ENCODE peak calls at places on chromosomes 12 and 14, in five cellular contexts. One of them, this sample, is unnamed.
A peak's percentile ranks its signal among the peaks of the same experiment; 100 is the strongest.

GRCh38 chr12:59115526-59115925 is 195.2 kb upstream of the LRIG3 start:
- DNase-seq in tibial artery: no peak
- DNase-seq in cardiac fibroblast: no peak
- DNase-seq in left ventricle myocardium inferior: no peak
- DNase-seq in cardiac muscle cell: no peak
- DNase-seq in this sample: no peak

GRCh38 chr12:18361431-18361830 is 100.1 kb downstream of the PIK3C2G start:
- DNase-seq in cardiac fibroblast: no peak
- DNase-seq in left ventricle myocardium inferior: no peak
- DNase-seq in cardiac muscle cell: no peak
- DNase-seq in tibial artery: no peak
- DNase-seq in this sample: no peak

GRCh38 chr12:69022674-69023073 is 89.7 kb upstream of the CPM start:
- DNase-seq in cardiac fibroblast: no peak
- DNase-seq in left ventricle myocardium inferior: no peak
- DNase-seq in tibial artery: no peak
- DNase-seq in cardiac muscle cell: no peak
- DNase-seq in this sample: no peak

GRCh38 chr14:41749425-41749824 is 142.7 kb downstream of the LRFN5 start:
- DNase-seq in cardiac fibroblast: peak; percentile 28
- DNase-seq in cardiac muscle cell: peak; percentile 36
- DNase-seq in left ventricle myocardium inferior: no peak
- DNase-seq in tibial artery: no peak
- DNase-seq in this sample: peak; percentile 30

GRCh38 chr12:57273516-57273915 is 22.5 kb upstream of the STAC3 start:
- DNase-seq in tibial artery: no peak
- DNase-seq in cardiac fibroblast: no peak
- DNase-seq in left ventricle myocardium inferior: no peak
- DNase-seq in cardiac muscle cell: no peak
- DNase-seq in this sample: no peak

GRCh38 chr14:99915305-99916090 is 122.3 kb downstream of the EML1 start:
- DNase-seq in cardiac fibroblast: no peak
- DNase-seq in cardiac muscle cell: no peak
- DNase-seq in tibial artery: no peak
- DNase-seq in left ventricle myocardium inferior: no peak
- DNase-seq in this sample: no peak

GRCh38 chr12:29208935-29209701 is 60.0 kb downstream of the FAR2 start:
- DNase-seq in cardiac muscle cell: no peak
- DNase-seq in tibial artery: no peak
- DNase-seq in left ventricle myocardium inferior: no peak
- DNase-seq in cardiac fibroblast: no peak
- DNase-seq in this sample: no peak

GRCh38 chr14:51616724-51617409 is 34.8 kb upstream of the FRMD6 start:
- DNase-seq in cardiac muscle cell: peak; percentile 91
- DNase-seq in tibial artery: no peak
- DNase-seq in cardiac fibroblast: peak; percentile 91
- DNase-seq in left ventricle myocardium inferior: no peak
- DNase-seq in this sample: peak; percentile 92

GRCh38 chr12:81617915-81618314 is 141.2 kb downstream of the PPFIA2 start:
- DNase-seq in left ventricle myocardium inferior: no peak
- DNase-seq in cardiac fibroblast: peak; percentile 18
- DNase-seq in tibial artery: no peak
- DNase-seq in cardiac muscle cell: peak; percentile 8
- DNase-seq in this sample: no peak

GRCh38 chr14:70655110-70655826 is 13.6 kb downstream of the TTC9 start:
- DNase-seq in cardiac muscle cell: no peak
- DNase-seq in tibial artery: no peak
- DNase-seq in left ventricle myocardium inferior: no peak
- DNase-seq in cardiac fibroblast: no peak
- DNase-seq in this sample: peak; percentile 10

GRCh38 chr12:46832084-46832704 is 6.4 kb upstream of the SLC38A4 start:
- DNase-seq in cardiac fibroblast: no peak
- DNase-seq in tibial artery: no peak
- DNase-seq in left ventricle myocardium inferior: no peak
- DNase-seq in cardiac muscle cell: no peak
- DNase-seq in this sample: no peak

GRCh38 chr12:127270193-127270592 is 996.8 kb upstream of the TMEM132C start:
- DNase-seq in left ventricle myocardium inferior: no peak
- DNase-seq in cardiac fibroblast: peak; percentile 73
- DNase-seq in cardiac muscle cell: peak; percentile 76
- DNase-seq in tibial artery: no peak
- DNase-seq in this sample: peak; percentile 94

GRCh38 chr12:128914908-128915563 is 61.8 kb downstream of the GLT1D1 start:
- DNase-seq in tibial artery: no peak
- DNase-seq in cardiac fibroblast: no peak
- DNase-seq in cardiac muscle cell: no peak
- DNase-seq in left ventricle myocardium inferior: no peak
- DNase-seq in this sample: no peak

GRCh38 chr14:92360666-92361370 is 37.9 kb downstream of the SLC24A4 start:
- DNase-seq in tibial artery: no peak
- DNase-seq in cardiac muscle cell: no peak
- DNase-seq in left ventricle myocardium inferior: no peak
- DNase-seq in cardiac fibroblast: no peak
- DNase-seq in this sample: no peak

GRCh38 chr12:13198921-13199320 is 2.4 kb downstream of the EMP1 start:
- DNase-seq in cardiac fibroblast: peak; percentile 80
- DNase-seq in cardiac muscle cell: peak; percentile 71
- DNase-seq in left ventricle myocardium inferior: no peak
- DNase-seq in tibial artery: no peak
- DNase-seq in this sample: peak; percentile 80

GRCh38 chr12:95322335-95322734 is 104.7 kb downstream of the VEZT start:
- DNase-seq in tibial artery: no peak
- DNase-seq in left ventricle myocardium inferior: no peak
- DNase-seq in cardiac fibroblast: no peak
- DNase-seq in cardiac muscle cell: no peak
- DNase-seq in this sample: no peak

GRCh38 chr12:95574799-95575452 is 23.6 kb upstream of the USP44 start:
- DNase-seq in tibial artery: no peak
- DNase-seq in cardiac fibroblast: peak; percentile 56
- DNase-seq in cardiac muscle cell: peak; percentile 62
- DNase-seq in left ventricle myocardium inferior: no peak
- DNase-seq in this sample: peak; percentile 56

GRCh38 chr12:122336015-122336946 is 70.0 kb upstream of the VPS33A start:
- DNase-seq in left ventricle myocardium inferior: no peak
- DNase-seq in tibial artery: no peak
- DNase-seq in cardiac muscle cell: peak; percentile 52
- DNase-seq in cardiac fibroblast: peak; percentile 61
- DNase-seq in this sample: peak; percentile 63

GRCh38 chr12:110224379-110225304 is 56.4 kb upstream of the ATP2A2 start:
- DNase-seq in tibial artery: peak; percentile 64
- DNase-seq in cardiac fibroblast: peak; percentile 92
- DNase-seq in left ventricle myocardium inferior: no peak
- DNase-seq in cardiac muscle cell: peak; percentile 91
- DNase-seq in this sample: peak; percentile 92

GRCh38 chr14:31545328-31545727 is 15.9 kb upstream of the NUBPL start:
- DNase-seq in left ventricle myocardium inferior: no peak
- DNase-seq in cardiac fibroblast: no peak
- DNase-seq in cardiac muscle cell: no peak
- DNase-seq in tibial artery: no peak
- DNase-seq in this sample: no peak

GRCh38 chr14:31541702-31542101 is 19.5 kb upstream of the NUBPL start:
- DNase-seq in cardiac muscle cell: no peak
- DNase-seq in tibial artery: no peak
- DNase-seq in left ventricle myocardium inferior: no peak
- DNase-seq in cardiac fibroblast: no peak
- DNase-seq in this sample: no peak

GRCh38 chr14:31549817-31550216 is 11.4 kb upstream of the NUBPL start:
- DNase-seq in cardiac fibroblast: no peak
- DNase-seq in left ventricle myocardium inferior: no peak
- DNase-seq in tibial artery: no peak
- DNase-seq in cardiac muscle cell: no peak
- DNase-seq in this sample: no peak

DNA sequence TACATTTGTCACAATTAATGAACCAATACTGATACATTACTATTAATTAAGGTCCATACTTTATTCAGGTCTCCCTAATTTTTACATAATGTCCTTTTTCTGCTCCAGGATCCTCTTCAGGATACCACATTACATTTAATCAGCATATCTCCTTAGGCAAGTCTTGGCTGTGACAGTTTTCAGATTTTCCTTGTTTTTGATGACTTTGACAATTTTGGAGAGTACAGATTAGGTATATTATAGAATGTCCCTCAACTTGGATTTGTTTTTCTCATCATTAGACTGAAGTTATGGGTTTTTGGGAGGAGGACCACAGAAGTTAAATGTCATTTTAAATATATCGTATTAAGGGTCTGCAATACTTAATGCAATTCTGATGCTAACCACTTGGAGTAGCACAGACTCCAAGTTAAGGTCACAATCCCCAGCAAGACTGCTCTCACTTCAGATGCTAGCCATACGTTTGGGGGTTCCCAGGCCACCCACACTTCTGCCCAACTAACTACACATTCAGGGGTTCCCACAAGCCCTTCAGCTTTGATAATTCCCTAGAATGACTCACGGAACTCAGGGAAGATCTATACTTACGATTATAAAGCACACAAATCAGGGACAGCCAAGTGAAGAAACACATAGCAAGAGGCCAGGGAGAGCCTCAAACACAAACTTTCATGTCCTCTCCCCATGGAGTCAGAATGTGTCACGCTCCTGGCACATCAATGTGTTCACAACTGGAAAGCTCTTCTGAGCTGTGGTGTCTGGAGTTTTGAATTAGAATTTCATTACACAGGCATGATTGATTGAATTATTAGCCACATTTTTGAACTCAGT is 17.0 kb upstream of the NUBPL start:
- DNase-seq in cardiac muscle cell: peak; percentile 27
- DNase-seq in left ventricle myocardium inferior: no peak
- DNase-seq in cardiac fibroblast: peak; percentile 26
- DNase-seq in tibial artery: no peak
- DNase-seq in this sample: peak; percentile 32
- TF ChIP-seq CTCF in cardiac muscle cell: peak; percentile 41
- TF ChIP-seq CTCF in left ventricle myocardium inferior: peak; percentile 44
- TF ChIP-seq CTCF in cardiac fibroblast: peak; percentile 34
- TF ChIP-seq CTCF in tibial artery: no peak
- TF ChIP-seq CTCF in this sample: peak; percentile 47

GRCh38 chr14:104799657-104800599 is 973 bp upstream of the ZBTB42 start:
- DNase-seq in tibial artery: peak; percentile 84
- DNase-seq in left ventricle myocardium inferior: peak; percentile 91
- DNase-seq in cardiac muscle cell: peak; percentile 85
- DNase-seq in cardiac fibroblast: peak; percentile 84
- DNase-seq in this sample: peak; percentile 73
- H3K4me3 ChIP-seq in tibial artery: peak overlapping the region; percentile 89
- H3K4me3 ChIP-seq in left ventricle myocardium inferior: peak overlapping the region; percentile 91
- H3K4me3 ChIP-seq in cardiac muscle cell: peak overlapping the region; percentile 49
- H3K4me3 ChIP-seq in cardiac fibroblast: peak overlapping the region; percentile 62
- H3K4me3 ChIP-seq in this sample: peak overlapping the region; percentile 52

DNA sequence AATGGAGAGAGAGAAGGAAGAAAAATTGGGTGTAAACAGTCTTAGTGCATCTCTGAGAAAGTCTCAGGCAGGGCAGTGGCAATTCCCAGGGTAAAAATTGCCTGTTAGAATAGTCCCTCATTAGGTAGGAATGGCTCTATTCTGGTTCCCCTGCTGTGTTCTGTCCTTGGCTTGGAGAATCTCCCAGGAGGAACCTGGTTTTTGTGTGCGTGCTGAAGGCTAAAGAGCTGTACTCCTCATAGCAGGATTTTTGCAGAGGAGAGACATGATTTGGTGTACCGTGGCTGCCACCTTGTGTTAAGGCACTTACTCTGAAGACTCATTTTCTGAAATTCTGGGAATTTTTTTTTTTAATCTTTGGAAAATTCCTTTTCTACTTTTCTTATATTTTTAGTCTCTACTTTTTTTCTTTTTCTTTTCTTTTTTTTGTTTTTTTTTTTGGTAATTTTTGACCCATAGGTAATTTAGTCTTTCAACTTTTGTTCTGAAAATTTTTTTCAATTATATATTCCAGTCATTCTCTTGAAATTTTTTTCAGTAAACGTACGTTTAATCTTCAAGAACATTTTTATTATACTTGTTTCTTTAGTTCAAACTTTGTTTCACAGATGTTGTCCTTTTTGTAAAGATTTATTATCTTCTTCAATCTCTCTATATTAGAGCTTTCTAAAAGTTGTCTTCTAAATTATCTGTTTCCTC is 63.8 kb downstream of the FBXO33 start:
- DNase-seq in left ventricle myocardium inferior: no peak
- DNase-seq in cardiac muscle cell: peak; percentile 84
- DNase-seq in tibial artery: peak; percentile 25
- DNase-seq in cardiac fibroblast: peak; percentile 88
- DNase-seq in this sample: peak; percentile 86
- TF ChIP-seq CTCF in left ventricle myocardium inferior: peak; percentile 56
- TF ChIP-seq CTCF in cardiac muscle cell: peak; percentile 59
- TF ChIP-seq CTCF in tibial artery: peak; percentile 26
- TF ChIP-seq CTCF in cardiac fibroblast: peak; percentile 51
- TF ChIP-seq CTCF in this sample: peak; percentile 65

DNA sequence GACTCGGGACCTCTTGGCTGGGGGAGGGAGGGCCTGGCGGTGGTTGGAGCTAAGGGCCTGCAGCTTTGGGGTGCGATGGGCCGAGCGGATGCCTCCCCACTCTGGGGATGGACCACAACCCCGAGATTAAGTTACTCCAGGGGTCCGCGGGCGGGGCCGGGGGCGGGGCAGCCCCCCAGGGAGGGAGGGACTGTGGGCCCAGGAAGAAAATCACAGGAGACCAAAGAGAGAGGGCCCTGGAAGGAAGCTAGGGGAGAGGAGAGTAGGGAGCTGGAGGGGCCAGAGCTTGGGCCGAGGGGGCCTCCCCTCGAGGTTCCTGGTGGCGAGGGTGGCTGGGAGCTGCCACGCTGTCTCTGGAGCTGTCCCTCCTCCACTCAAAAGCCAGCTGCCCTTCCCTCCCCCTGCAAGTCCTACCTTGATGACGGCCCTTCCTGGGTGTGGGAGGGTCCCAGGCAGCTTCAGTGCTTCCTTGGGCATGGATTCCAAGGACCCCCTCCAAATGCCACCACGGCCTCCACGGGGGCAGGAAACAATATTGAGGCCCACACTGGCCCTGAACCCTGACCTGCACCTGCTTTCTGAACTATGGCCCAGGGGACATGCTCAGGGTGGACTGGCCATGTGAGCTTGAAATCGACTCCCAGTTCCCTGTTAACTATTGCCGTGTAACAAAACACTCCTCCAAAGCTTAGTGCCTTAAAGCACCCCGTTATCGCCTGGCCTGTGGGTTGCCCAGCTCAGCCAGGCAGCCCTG is 607 bp upstream of the NUDT14 start:
- DNase-seq in cardiac fibroblast: no peak
- DNase-seq in cardiac muscle cell: no peak
- DNase-seq in tibial artery: no peak
- DNase-seq in left ventricle myocardium inferior: no peak
- DNase-seq in this sample: no peak
- H3K4me3 ChIP-seq in cardiac fibroblast: no peak overlapping the region
- H3K4me3 ChIP-seq in cardiac muscle cell: peak overlapping the region; percentile 65
- H3K4me3 ChIP-seq in tibial artery: peak overlapping the region; percentile 52
- H3K4me3 ChIP-seq in left ventricle myocardium inferior: peak overlapping the region; percentile 68
- H3K4me3 ChIP-seq in this sample: no peak overlapping the region

This sample was measured in fibroblast of pulmonary artery.